ENCODE peak calls at places on chromosomes 6 and 20, in four cellular contexts. M is NCI-H1092 treated with DMSO at 0.1 percent for 48 hours, L is ACHN, V is GM03348. B is an unnamed sample.

GRCh38 chr6:17475845-17476244 is 82.5 kb downstream of the CAP2 start:
- DNase-seq in V (no peak), L (no peak), M (no peak), B (no peak)

GRCh38 chr6:75524322-75524972 is 30.8 kb upstream of the FILIP1 start:
- DNase-seq in V (peak), M (no peak), L (peak), B (no peak)

GRCh38 chr6:84908304-84908904 is 144.0 kb upstream of the TBX18 start:
- DNase-seq in M (no peak), V (no peak), L (no peak), B (no peak)

GRCh38 chr6:145669627-145670034 is 65.7 kb downstream of the EPM2A start:
- DNase-seq in V (peak), M (no peak), L (peak), B (no peak)

GRCh38 chr6:125550892-125551291 is 198.5 kb upstream of the HEY2 start:
- DNase-seq in L (no peak), M (no peak), V (no peak), B (no peak)

GRCh38 chr20:55094353-55094861 is 619.0 kb downstream of the DOK5 start:
- DNase-seq in L (no peak), V (no peak), M (no peak), B (no peak)

GRCh38 chr6:162099685-162100084 is 627.9 kb downstream of the PRKN start:
- DNase-seq in L (peak), V (peak), M (no peak), B (no peak)

GRCh38 chr6:136085370-136086115 is 164.6 kb downstream of the MTFR2 start:
- DNase-seq in M (no peak), V (peak), L (no peak), B (no peak)

GRCh38 chr20:4161447-4162251 is 146.3 kb upstream of the RNF24 start:
- DNase-seq in V (no peak), M (no peak), L (no peak), B (peak)

GRCh38 chr20:48695255-48695654 is 132.5 kb downstream of the PREX1 start:
- DNase-seq in M (no peak), V (no peak), L (no peak), B (no peak)

GRCh38 chr6:43951063-43951755 is 176.0 kb downstream of the MRPL14 start:
- DNase-seq in M (peak), V (peak), L (peak), B (no peak)

GRCh38 chr6:135537782-135538301 is 40.3 kb upstream of the AHI1 start:
- DNase-seq in M (no peak), L (peak), V (peak), B (no peak)

GRCh38 chr20:8036771-8037170 is 17.2 kb upstream of the TMX4 start:
- DNase-seq in V (no peak), L (no peak), M (no peak), B (no peak)

GRCh38 chr20:17566345-17566744 is 3.5 kb upstream of the DSTN start:
- DNase-seq in V (no peak), M (no peak), L (no peak), B (no peak)

GRCh38 chr20:32135983-32136515 is 26.5 kb downstream of the TM9SF4 start:
- DNase-seq in L (no peak), V (no peak), M (no peak), B (no peak)

GRCh38 chr6:79544939-79545450 is 7.8 kb upstream of the LCA5 start:
- DNase-seq in L (peak), M (peak), V (peak), B (peak)

GRCh38 chr20:20744170-20744725 is 31.8 kb upstream of the RALGAPA2 start:
- DNase-seq in M (peak), V (no peak), L (no peak), B (no peak)

GRCh38 chr6:169140986-169141495 is 112.6 kb downstream of the THBS2 start:
- DNase-seq in M (no peak), L (no peak), V (no peak), B (no peak)

GRCh38 chr6:53089948-53090347 is 24.7 kb downstream of the FBXO9 start:
- DNase-seq in V (no peak), L (no peak), M (no peak), B (no peak)

GRCh38 chr20:34615477-34615876 is 57.0 kb downstream of the MAP1LC3A start:
- DNase-seq in L (no peak), M (no peak), V (no peak), B (no peak)

GRCh38 chr6:3798211-3798909 is 46.8 kb upstream of the PXDC1 start:
- DNase-seq in M (peak), L (peak), V (no peak), B (no peak)

GRCh38 chr6:154060076-154060475 is 21.0 kb downstream of the OPRM1 start:
- DNase-seq in L (no peak), V (no peak), M (no peak), B (no peak)

GRCh38 chr6:52620055-52620905 is 43.4 kb upstream of the TRAM2 start:
- DNase-seq in M (peak), V (no peak), L (no peak), B (no peak)

B was measured in COR-L47.